ENCODE peak calls at places on chromosome 4, in nine cellular contexts. One of them, this sample, is unnamed.

GRCh38 chr4:148152868-148153630 is 289.2 kb downstream of the NR3C2 start:
- DNase-seq in M059J: peak
- DNase-seq in left colon: no peak
- DNase-seq in H9: no peak
- DNase-seq in AG09319: no peak
- DNase-seq in NCI-H1417: peak
- DNase-seq in iPS-NIHi11: no peak
- DNase-seq in substantia nigra: no peak
- DNase-seq in non-pigmented ciliary epithelial cell: no peak
- DNase-seq in this sample: no peak

GRCh38 chr4:52868138-52868537 is 6.0 kb downstream of the RASL11B start:
- DNase-seq in M059J: no peak
- DNase-seq in left colon: no peak
- DNase-seq in H9: peak
- DNase-seq in AG09319: no peak
- DNase-seq in NCI-H1417: no peak
- DNase-seq in iPS-NIHi11: peak
- DNase-seq in substantia nigra: no peak
- DNase-seq in non-pigmented ciliary epithelial cell: no peak
- DNase-seq in this sample: peak

GRCh38 chr4:1910643-1911042 is 39.5 kb downstream of the NSD2 start:
- DNase-seq in M059J: peak
- DNase-seq in left colon: no peak
- DNase-seq in H9: peak
- DNase-seq in AG09319: peak
- DNase-seq in NCI-H1417: peak
- DNase-seq in iPS-NIHi11: peak
- DNase-seq in substantia nigra: peak
- DNase-seq in non-pigmented ciliary epithelial cell: no peak
- DNase-seq in this sample: peak

GRCh38 chr4:3644849-3645627 is 112.8 kb upstream of the LRPAP1 start:
- DNase-seq in M059J: peak
- DNase-seq in left colon: no peak
- DNase-seq in H9: no peak
- DNase-seq in AG09319: no peak
- DNase-seq in NCI-H1417: no peak
- DNase-seq in iPS-NIHi11: no peak
- DNase-seq in substantia nigra: no peak
- DNase-seq in non-pigmented ciliary epithelial cell: no peak
- DNase-seq in this sample: no peak

GRCh38 chr4:56995525-56995924 is 16.8 kb downstream of the POLR2B start:
- DNase-seq in M059J: peak
- DNase-seq in left colon: peak
- DNase-seq in H9: no peak
- DNase-seq in AG09319: peak
- DNase-seq in NCI-H1417: no peak
- DNase-seq in iPS-NIHi11: no peak
- DNase-seq in substantia nigra: peak
- DNase-seq in non-pigmented ciliary epithelial cell: peak
- DNase-seq in this sample: no peak

GRCh38 chr4:19285146-19285545 is 966.6 kb upstream of the SLIT2 start:
- DNase-seq in M059J: no peak
- DNase-seq in left colon: no peak
- DNase-seq in H9: no peak
- DNase-seq in AG09319: no peak
- DNase-seq in NCI-H1417: no peak
- DNase-seq in iPS-NIHi11: no peak
- DNase-seq in substantia nigra: no peak
- DNase-seq in non-pigmented ciliary epithelial cell: no peak
- DNase-seq in this sample: no peak

GRCh38 chr4:139835006-139835405 is 169.4 kb downstream of the MGST2 start:
- DNase-seq in M059J: peak
- DNase-seq in left colon: no peak
- DNase-seq in H9: no peak
- DNase-seq in AG09319: no peak
- DNase-seq in NCI-H1417: no peak
- DNase-seq in iPS-NIHi11: no peak
- DNase-seq in substantia nigra: no peak
- DNase-seq in non-pigmented ciliary epithelial cell: no peak
- DNase-seq in this sample: no peak

GRCh38 chr4:53185853-53186590 is 179.8 kb downstream of the SCFD2 start:
- DNase-seq in M059J: no peak
- DNase-seq in left colon: no peak
- DNase-seq in H9: no peak
- DNase-seq in AG09319: no peak
- DNase-seq in NCI-H1417: no peak
- DNase-seq in iPS-NIHi11: no peak
- DNase-seq in substantia nigra: no peak
- DNase-seq in non-pigmented ciliary epithelial cell: no peak
- DNase-seq in this sample: no peak

GRCh38 chr4:140866492-140867005 is 110.4 kb upstream of the TBC1D9 start:
- DNase-seq in M059J: no peak
- DNase-seq in left colon: no peak
- DNase-seq in H9: no peak
- DNase-seq in AG09319: no peak
- DNase-seq in NCI-H1417: no peak
- DNase-seq in iPS-NIHi11: no peak
- DNase-seq in substantia nigra: no peak
- DNase-seq in non-pigmented ciliary epithelial cell: no peak
- DNase-seq in this sample: no peak

GRCh38 chr4:48173055-48173991 is 39.3 kb upstream of the TXK start:
- DNase-seq in M059J: peak
- DNase-seq in left colon: no peak
- DNase-seq in H9: peak
- DNase-seq in AG09319: peak
- DNase-seq in NCI-H1417: no peak
- DNase-seq in iPS-NIHi11: no peak
- DNase-seq in substantia nigra: no peak
- DNase-seq in non-pigmented ciliary epithelial cell: no peak
- DNase-seq in this sample: no peak

GRCh38 chr4:95386410-95386809 is 162.4 kb downstream of the UNC5C start:
- DNase-seq in M059J: no peak
- DNase-seq in left colon: no peak
- DNase-seq in H9: no peak
- DNase-seq in AG09319: no peak
- DNase-seq in NCI-H1417: no peak
- DNase-seq in iPS-NIHi11: peak
- DNase-seq in substantia nigra: no peak
- DNase-seq in non-pigmented ciliary epithelial cell: no peak
- DNase-seq in this sample: no peak

GRCh38 chr4:105969575-105969974 is 74.3 kb downstream of the NPNT start:
- DNase-seq in M059J: no peak
- DNase-seq in left colon: no peak
- DNase-seq in H9: no peak
- DNase-seq in AG09319: no peak
- DNase-seq in NCI-H1417: no peak
- DNase-seq in iPS-NIHi11: no peak
- DNase-seq in substantia nigra: no peak
- DNase-seq in non-pigmented ciliary epithelial cell: no peak
- DNase-seq in this sample: no peak

GRCh38 chr4:103634236-103634635 is 85.5 kb downstream of the TACR3 start:
- DNase-seq in M059J: no peak
- DNase-seq in left colon: no peak
- DNase-seq in H9: no peak
- DNase-seq in AG09319: no peak
- DNase-seq in NCI-H1417: no peak
- DNase-seq in iPS-NIHi11: no peak
- DNase-seq in substantia nigra: no peak
- DNase-seq in non-pigmented ciliary epithelial cell: no peak
- DNase-seq in this sample: no peak

GRCh38 chr4:112604590-112604989 is 32.1 kb downstream of the ZGRF1 start:
- DNase-seq in M059J: peak
- DNase-seq in left colon: no peak
- DNase-seq in H9: no peak
- DNase-seq in AG09319: peak
- DNase-seq in NCI-H1417: peak
- DNase-seq in iPS-NIHi11: peak
- DNase-seq in substantia nigra: peak
- DNase-seq in non-pigmented ciliary epithelial cell: peak
- DNase-seq in this sample: peak

GRCh38 chr4:30833206-30833605 is 113.0 kb downstream of the PCDH7 start:
- DNase-seq in M059J: no peak
- DNase-seq in left colon: no peak
- DNase-seq in H9: no peak
- DNase-seq in AG09319: no peak
- DNase-seq in NCI-H1417: no peak
- DNase-seq in iPS-NIHi11: no peak
- DNase-seq in substantia nigra: no peak
- DNase-seq in non-pigmented ciliary epithelial cell: no peak
- DNase-seq in this sample: no peak

GRCh38 chr4:4720671-4721070 is 138.8 kb upstream of the MSX1 start:
- DNase-seq in M059J: no peak
- DNase-seq in left colon: no peak
- DNase-seq in H9: no peak
- DNase-seq in AG09319: no peak
- DNase-seq in NCI-H1417: no peak
- DNase-seq in iPS-NIHi11: no peak
- DNase-seq in substantia nigra: no peak
- DNase-seq in non-pigmented ciliary epithelial cell: no peak
- DNase-seq in this sample: no peak

GRCh38 chr4:112173593-112174559 is 28.6 kb downstream of the FAM241A start:
- DNase-seq in M059J: peak
- DNase-seq in left colon: no peak
- DNase-seq in H9: no peak
- DNase-seq in AG09319: no peak
- DNase-seq in NCI-H1417: no peak
- DNase-seq in iPS-NIHi11: no peak
- DNase-seq in substantia nigra: no peak
- DNase-seq in non-pigmented ciliary epithelial cell: no peak
- DNase-seq in this sample: no peak

GRCh38 chr4:173504181-173504503 is 25.9 kb downstream of the HAND2 start:
- DNase-seq in M059J: no peak
- DNase-seq in left colon: no peak
- DNase-seq in H9: no peak
- DNase-seq in AG09319: no peak
- DNase-seq in NCI-H1417: no peak
- DNase-seq in iPS-NIHi11: no peak
- DNase-seq in substantia nigra: no peak
- DNase-seq in non-pigmented ciliary epithelial cell: no peak
- DNase-seq in this sample: no peak

GRCh38 chr4:95085118-95085833 is 327.5 kb downstream of the BMPR1B start:
- DNase-seq in M059J: no peak
- DNase-seq in left colon: no peak
- DNase-seq in H9: no peak
- DNase-seq in AG09319: no peak
- DNase-seq in NCI-H1417: no peak
- DNase-seq in iPS-NIHi11: no peak
- DNase-seq in substantia nigra: no peak
- DNase-seq in non-pigmented ciliary epithelial cell: no peak
- DNase-seq in this sample: no peak

GRCh38 chr4:69896530-69897116 is 34.2 kb upstream of the CSN1S1 start:
- DNase-seq in M059J: no peak
- DNase-seq in left colon: no peak
- DNase-seq in H9: no peak
- DNase-seq in AG09319: no peak
- DNase-seq in NCI-H1417: no peak
- DNase-seq in iPS-NIHi11: peak
- DNase-seq in substantia nigra: no peak
- DNase-seq in non-pigmented ciliary epithelial cell: no peak
- DNase-seq in this sample: no peak

GRCh38 chr4:11487139-11487538 is 58.4 kb upstream of the HS3ST1 start:
- DNase-seq in M059J: no peak
- DNase-seq in left colon: no peak
- DNase-seq in H9: no peak
- DNase-seq in AG09319: no peak
- DNase-seq in NCI-H1417: no peak
- DNase-seq in iPS-NIHi11: no peak
- DNase-seq in substantia nigra: no peak
- DNase-seq in non-pigmented ciliary epithelial cell: no peak
- DNase-seq in this sample: no peak

GRCh38 chr4:38193464-38193863 is 233.3 kb downstream of the PTTG2 start:
- DNase-seq in M059J: no peak
- DNase-seq in left colon: peak
- DNase-seq in H9: no peak
- DNase-seq in AG09319: no peak
- DNase-seq in NCI-H1417: no peak
- DNase-seq in iPS-NIHi11: no peak
- DNase-seq in substantia nigra: no peak
- DNase-seq in non-pigmented ciliary epithelial cell: no peak
- DNase-seq in this sample: no peak

GRCh38 chr4:107304699-107305286 is 268.7 kb upstream of the DKK2 start:
- DNase-seq in M059J: peak
- DNase-seq in left colon: no peak
- DNase-seq in H9: no peak
- DNase-seq in AG09319: no peak
- DNase-seq in NCI-H1417: peak
- DNase-seq in iPS-NIHi11: no peak
- DNase-seq in substantia nigra: no peak
- DNase-seq in non-pigmented ciliary epithelial cell: no peak
- DNase-seq in this sample: no peak

GRCh38 chr4:67286724-67287123 is 258.6 kb downstream of the CENPC start:
- DNase-seq in M059J: no peak
- DNase-seq in left colon: no peak
- DNase-seq in H9: no peak
- DNase-seq in AG09319: no peak
- DNase-seq in NCI-H1417: no peak
- DNase-seq in iPS-NIHi11: no peak
- DNase-seq in substantia nigra: no peak
- DNase-seq in non-pigmented ciliary epithelial cell: no peak
- DNase-seq in this sample: no peak

GRCh38 chr4:145799225-145799624 is 119.3 kb downstream of the C4orf51 start:
- DNase-seq in M059J: no peak
- DNase-seq in left colon: no peak
- DNase-seq in H9: no peak
- DNase-seq in AG09319: no peak
- DNase-seq in NCI-H1417: no peak
- DNase-seq in iPS-NIHi11: no peak
- DNase-seq in substantia nigra: no peak
- DNase-seq in non-pigmented ciliary epithelial cell: no peak
- DNase-seq in this sample: no peak

GRCh38 chr4:89284828-89285227 is 22.8 kb downstream of the GPRIN3 start:
- DNase-seq in M059J: peak
- DNase-seq in left colon: no peak
- DNase-seq in H9: no peak
- DNase-seq in AG09319: no peak
- DNase-seq in NCI-H1417: no peak
- DNase-seq in iPS-NIHi11: no peak
- DNase-seq in substantia nigra: no peak
- DNase-seq in non-pigmented ciliary epithelial cell: no peak
- DNase-seq in this sample: no peak

GRCh38 chr4:115279300-115279699 is 165.9 kb upstream of the NDST4 start:
- DNase-seq in M059J: no peak
- DNase-seq in left colon: no peak
- DNase-seq in H9: no peak
- DNase-seq in AG09319: no peak
- DNase-seq in NCI-H1417: no peak
- DNase-seq in iPS-NIHi11: no peak
- DNase-seq in substantia nigra: no peak
- DNase-seq in non-pigmented ciliary epithelial cell: no peak
- DNase-seq in this sample: no peak

GRCh38 chr4:90852232-90852631 is 725.0 kb downstream of the CCSER1 start:
- DNase-seq in M059J: no peak
- DNase-seq in left colon: no peak
- DNase-seq in H9: no peak
- DNase-seq in AG09319: no peak
- DNase-seq in NCI-H1417: no peak
- DNase-seq in iPS-NIHi11: peak
- DNase-seq in substantia nigra: no peak
- DNase-seq in non-pigmented ciliary epithelial cell: no peak
- DNase-seq in this sample: peak

GRCh38 chr4:2069161-2069971 is 10.2 kb downstream of the NAT8L start:
- DNase-seq in M059J: no peak
- DNase-seq in left colon: no peak
- DNase-seq in H9: no peak
- DNase-seq in AG09319: no peak
- DNase-seq in NCI-H1417: no peak
- DNase-seq in iPS-NIHi11: no peak
- DNase-seq in substantia nigra: no peak
- DNase-seq in non-pigmented ciliary epithelial cell: no peak
- DNase-seq in this sample: no peak

GRCh38 chr4:159429693-159430035 is 326.8 kb downstream of the RAPGEF2 start:
- DNase-seq in M059J: no peak
- DNase-seq in left colon: no peak
- DNase-seq in H9: no peak
- DNase-seq in AG09319: no peak
- DNase-seq in NCI-H1417: no peak
- DNase-seq in iPS-NIHi11: no peak
- DNase-seq in substantia nigra: no peak
- DNase-seq in non-pigmented ciliary epithelial cell: no peak
- DNase-seq in this sample: no peak

GRCh38 chr4:37320518-37321235 is 76.1 kb downstream of the NWD2 start:
- DNase-seq in M059J: no peak
- DNase-seq in left colon: no peak
- DNase-seq in H9: no peak
- DNase-seq in AG09319: no peak
- DNase-seq in NCI-H1417: no peak
- DNase-seq in iPS-NIHi11: no peak
- DNase-seq in substantia nigra: no peak
- DNase-seq in non-pigmented ciliary epithelial cell: no peak
- DNase-seq in this sample: no peak